ENCODE peak calls at places on chromosomes 5 and 9, in ten cellular contexts. One of them, this sample, is unnamed.

GRCh38 chr9:81183763-81184162 is 505.6 kb downstream of the TLE1 start:
- DNase-seq in CD8-positive, alpha-beta T cell: no peak
- DNase-seq in esophagus squamous epithelium: no peak
- DNase-seq in A549: no peak
- DNase-seq in tibial artery: no peak
- DNase-seq in PC-3: peak; percentile 20
- DNase-seq in prostate gland: no peak
- DNase-seq in mammary epithelial cell: no peak
- DNase-seq in fibroblast of mammary gland: no peak
- DNase-seq in cardiac fibroblast: peak; percentile 57
- DNase-seq in this sample: no peak

GRCh38 chr9:35756275-35756742 is 2.2 kb upstream of the MSMP start:
- DNase-seq in tibial artery: no peak
- DNase-seq in A549: no peak
- DNase-seq in CD8-positive, alpha-beta T cell: peak; percentile 63
- DNase-seq in esophagus squamous epithelium: no peak
- DNase-seq in fibroblast of mammary gland: peak; percentile 18
- DNase-seq in mammary epithelial cell: no peak
- DNase-seq in PC-3: peak; percentile 43
- DNase-seq in prostate gland: peak; percentile 50
- DNase-seq in cardiac fibroblast: peak; percentile 35
- DNase-seq in this sample: peak; percentile 68

GRCh38 chr9:79129865-79130480 is 441.8 kb upstream of the TLE4 start:
- DNase-seq in fibroblast of mammary gland: peak; percentile 50
- DNase-seq in tibial artery: no peak
- DNase-seq in mammary epithelial cell: peak; percentile 21
- DNase-seq in cardiac fibroblast: peak; percentile 66
- DNase-seq in CD8-positive, alpha-beta T cell: no peak
- DNase-seq in esophagus squamous epithelium: no peak
- DNase-seq in A549: peak; percentile 61
- DNase-seq in prostate gland: peak; percentile 61
- DNase-seq in PC-3: peak; percentile 66
- DNase-seq in this sample: peak; percentile 72

GRCh38 chr5:74895906-74896305 is 29.7 kb upstream of the FAM169A start:
- DNase-seq in esophagus squamous epithelium: no peak
- DNase-seq in tibial artery: no peak
- DNase-seq in CD8-positive, alpha-beta T cell: no peak
- DNase-seq in prostate gland: peak; percentile 68
- DNase-seq in fibroblast of mammary gland: peak; percentile 80
- DNase-seq in mammary epithelial cell: peak; percentile 52
- DNase-seq in PC-3: peak; percentile 39
- DNase-seq in A549: peak; percentile 18
- DNase-seq in cardiac fibroblast: peak; percentile 20
- DNase-seq in this sample: peak; percentile 62

GRCh38 chr9:131436386-131436785 is 42.5 kb downstream of the PRRC2B start:
- DNase-seq in esophagus squamous epithelium: no peak
- DNase-seq in CD8-positive, alpha-beta T cell: no peak
- DNase-seq in prostate gland: no peak
- DNase-seq in PC-3: no peak
- DNase-seq in A549: no peak
- DNase-seq in fibroblast of mammary gland: no peak
- DNase-seq in cardiac fibroblast: peak; percentile 55
- DNase-seq in mammary epithelial cell: no peak
- DNase-seq in tibial artery: no peak
- DNase-seq in this sample: peak; percentile 81

GRCh38 chr5:14237313-14238086 is 94.4 kb downstream of the TRIO start:
- DNase-seq in prostate gland: no peak
- DNase-seq in CD8-positive, alpha-beta T cell: no peak
- DNase-seq in PC-3: no peak
- DNase-seq in esophagus squamous epithelium: no peak
- DNase-seq in fibroblast of mammary gland: no peak
- DNase-seq in mammary epithelial cell: no peak
- DNase-seq in A549: no peak
- DNase-seq in tibial artery: no peak
- DNase-seq in cardiac fibroblast: no peak
- DNase-seq in this sample: no peak

GRCh38 chr5:113452941-113453340 is 18.2 kb upstream of the TSSK1B start:
- DNase-seq in esophagus squamous epithelium: no peak
- DNase-seq in prostate gland: no peak
- DNase-seq in PC-3: no peak
- DNase-seq in tibial artery: no peak
- DNase-seq in fibroblast of mammary gland: no peak
- DNase-seq in A549: no peak
- DNase-seq in CD8-positive, alpha-beta T cell: no peak
- DNase-seq in cardiac fibroblast: no peak
- DNase-seq in mammary epithelial cell: no peak
- DNase-seq in this sample: no peak

GRCh38 chr5:2284678-2285077 is 402.0 kb upstream of the IRX4 start:
- DNase-seq in tibial artery: no peak
- DNase-seq in fibroblast of mammary gland: no peak
- DNase-seq in mammary epithelial cell: no peak
- DNase-seq in cardiac fibroblast: no peak
- DNase-seq in prostate gland: no peak
- DNase-seq in CD8-positive, alpha-beta T cell: no peak
- DNase-seq in PC-3: no peak
- DNase-seq in A549: no peak
- DNase-seq in esophagus squamous epithelium: no peak
- DNase-seq in this sample: no peak

GRCh38 chr5:149822310-149822709 is 92.2 kb downstream of the PPARGC1B start:
- DNase-seq in A549: no peak
- DNase-seq in cardiac fibroblast: no peak
- DNase-seq in prostate gland: no peak
- DNase-seq in CD8-positive, alpha-beta T cell: no peak
- DNase-seq in fibroblast of mammary gland: no peak
- DNase-seq in mammary epithelial cell: no peak
- DNase-seq in esophagus squamous epithelium: no peak
- DNase-seq in tibial artery: no peak
- DNase-seq in PC-3: no peak
- DNase-seq in this sample: no peak

GRCh38 chr5:149824851-149825250 is 94.7 kb downstream of the PPARGC1B start:
- DNase-seq in tibial artery: no peak
- DNase-seq in fibroblast of mammary gland: no peak
- DNase-seq in prostate gland: no peak
- DNase-seq in PC-3: no peak
- DNase-seq in cardiac fibroblast: no peak
- DNase-seq in mammary epithelial cell: no peak
- DNase-seq in CD8-positive, alpha-beta T cell: no peak
- DNase-seq in esophagus squamous epithelium: no peak
- DNase-seq in A549: no peak
- DNase-seq in this sample: no peak

GRCh38 chr5:149824115-149824514 is 94.0 kb downstream of the PPARGC1B start:
- DNase-seq in PC-3: no peak
- DNase-seq in CD8-positive, alpha-beta T cell: no peak
- DNase-seq in prostate gland: no peak
- DNase-seq in tibial artery: no peak
- DNase-seq in A549: no peak
- DNase-seq in esophagus squamous epithelium: no peak
- DNase-seq in mammary epithelial cell: no peak
- DNase-seq in cardiac fibroblast: no peak
- DNase-seq in fibroblast of mammary gland: no peak
- DNase-seq in this sample: no peak

GRCh38 chr5:149820536-149821503 is 90.7 kb downstream of the PPARGC1B start:
- DNase-seq in cardiac fibroblast: no peak
- DNase-seq in A549: no peak
- DNase-seq in tibial artery: no peak
- DNase-seq in fibroblast of mammary gland: no peak
- DNase-seq in esophagus squamous epithelium: no peak
- DNase-seq in mammary epithelial cell: no peak
- DNase-seq in prostate gland: no peak
- DNase-seq in PC-3: no peak
- DNase-seq in CD8-positive, alpha-beta T cell: no peak
- DNase-seq in this sample: peak; percentile 21

GRCh38 chr5:149823350-149823749 is 93.2 kb downstream of the PPARGC1B start:
- DNase-seq in A549: no peak
- DNase-seq in tibial artery: no peak
- DNase-seq in prostate gland: no peak
- DNase-seq in cardiac fibroblast: no peak
- DNase-seq in CD8-positive, alpha-beta T cell: no peak
- DNase-seq in esophagus squamous epithelium: no peak
- DNase-seq in PC-3: no peak
- DNase-seq in mammary epithelial cell: no peak
- DNase-seq in fibroblast of mammary gland: no peak
- DNase-seq in this sample: no peak
- H3K4me3 ChIP-seq in A549: no peak overlapping the region
- H3K4me3 ChIP-seq in tibial artery: no peak overlapping the region
- H3K4me3 ChIP-seq in prostate gland: no peak overlapping the region
- H3K4me3 ChIP-seq in cardiac fibroblast: no peak overlapping the region
- H3K4me3 ChIP-seq in CD8-positive, alpha-beta T cell: no peak overlapping the region
- H3K4me3 ChIP-seq in esophagus squamous epithelium: no peak overlapping the region
- H3K4me3 ChIP-seq in PC-3: no peak overlapping the region
- H3K4me3 ChIP-seq in mammary epithelial cell: no peak overlapping the region
- H3K4me3 ChIP-seq in fibroblast of mammary gland: no peak overlapping the region
- H3K4me3 ChIP-seq in this sample: no peak overlapping the region

GRCh38 chr9:94642526-94642925 is 3.2 kb upstream of the FBP1 start:
- DNase-seq in mammary epithelial cell: no peak
- DNase-seq in tibial artery: no peak
- DNase-seq in CD8-positive, alpha-beta T cell: no peak
- DNase-seq in prostate gland: no peak
- DNase-seq in esophagus squamous epithelium: no peak
- DNase-seq in A549: no peak
- DNase-seq in fibroblast of mammary gland: no peak
- DNase-seq in cardiac fibroblast: no peak
- DNase-seq in PC-3: no peak
- DNase-seq in this sample: no peak

GRCh38 chr9:94639045-94639995 is at the start of gene FBP1:
- DNase-seq in fibroblast of mammary gland: no peak
- DNase-seq in A549: no peak
- DNase-seq in mammary epithelial cell: no peak
- DNase-seq in prostate gland: no peak
- DNase-seq in esophagus squamous epithelium: no peak
- DNase-seq in cardiac fibroblast: peak; percentile 7
- DNase-seq in tibial artery: peak; percentile 51
- DNase-seq in CD8-positive, alpha-beta T cell: peak; percentile 31
- DNase-seq in PC-3: peak; percentile 39
- DNase-seq in this sample: peak; percentile 85

GRCh38 chr9:94643176-94643575 is 3.9 kb upstream of the FBP1 start:
- DNase-seq in mammary epithelial cell: no peak
- DNase-seq in esophagus squamous epithelium: no peak
- DNase-seq in prostate gland: no peak
- DNase-seq in A549: no peak
- DNase-seq in CD8-positive, alpha-beta T cell: no peak
- DNase-seq in PC-3: no peak
- DNase-seq in tibial artery: no peak
- DNase-seq in fibroblast of mammary gland: no peak
- DNase-seq in cardiac fibroblast: no peak
- DNase-seq in this sample: peak; percentile 42

GRCh38 chr9:94638335-94639044 is 828 bp downstream of the FBP1 start:
- DNase-seq in mammary epithelial cell: no peak
- DNase-seq in esophagus squamous epithelium: no peak
- DNase-seq in CD8-positive, alpha-beta T cell: no peak
- DNase-seq in tibial artery: no peak
- DNase-seq in prostate gland: no peak
- DNase-seq in fibroblast of mammary gland: no peak
- DNase-seq in cardiac fibroblast: no peak
- DNase-seq in PC-3: no peak
- DNase-seq in A549: no peak
- DNase-seq in this sample: no peak

DNA sequence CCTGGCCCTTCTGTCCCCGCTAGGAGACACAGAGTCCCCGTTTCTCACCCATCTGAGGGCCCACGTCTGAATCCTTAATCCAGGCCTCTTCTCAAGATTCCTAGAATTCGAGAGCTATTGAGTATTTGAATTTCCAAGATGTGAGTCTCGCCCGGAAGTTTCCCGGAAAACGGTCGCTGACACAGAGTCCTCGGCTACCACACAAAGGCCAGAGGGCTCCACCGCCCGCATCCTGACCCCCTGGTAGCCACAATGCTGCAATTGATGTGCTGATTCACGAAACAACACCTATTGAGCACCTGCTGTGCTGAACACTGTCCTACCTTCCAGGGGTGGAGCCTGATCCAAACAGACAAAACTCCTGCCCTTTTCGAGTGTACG is 668 bp upstream of the FBP1 start:
- DNase-seq in mammary epithelial cell: no peak
- DNase-seq in A549: no peak
- DNase-seq in tibial artery: no peak
- DNase-seq in cardiac fibroblast: no peak
- DNase-seq in CD8-positive, alpha-beta T cell: no peak
- DNase-seq in PC-3: peak; percentile 55
- DNase-seq in prostate gland: no peak
- DNase-seq in fibroblast of mammary gland: no peak
- DNase-seq in esophagus squamous epithelium: no peak
- DNase-seq in this sample: peak; percentile 66
- H3K4me3 ChIP-seq in mammary epithelial cell: no peak overlapping the region
- H3K4me3 ChIP-seq in A549: no peak overlapping the region
- H3K4me3 ChIP-seq in tibial artery: peak overlapping the region; percentile 59
- H3K4me3 ChIP-seq in cardiac fibroblast: no peak overlapping the region
- H3K4me3 ChIP-seq in CD8-positive, alpha-beta T cell: peak overlapping the region; percentile 79
- H3K4me3 ChIP-seq in PC-3: peak overlapping the region; percentile 79
- H3K4me3 ChIP-seq in prostate gland: no peak overlapping the region
- H3K4me3 ChIP-seq in fibroblast of mammary gland: no peak overlapping the region
- H3K4me3 ChIP-seq in esophagus squamous epithelium: peak overlapping the region; percentile 50
- H3K4me3 ChIP-seq in this sample: no peak overlapping the region

GRCh38 chr5:119289413-119289812 is 66.4 kb upstream of the TNFAIP8 start:
- DNase-seq in prostate gland: no peak
- DNase-seq in CD8-positive, alpha-beta T cell: no peak
- DNase-seq in tibial artery: no peak
- DNase-seq in PC-3: no peak
- DNase-seq in mammary epithelial cell: no peak
- DNase-seq in esophagus squamous epithelium: no peak
- DNase-seq in fibroblast of mammary gland: no peak
- DNase-seq in cardiac fibroblast: no peak
- DNase-seq in A549: no peak
- DNase-seq in this sample: no peak

GRCh38 chr5:119290607-119291006 is 65.2 kb upstream of the TNFAIP8 start:
- DNase-seq in PC-3: no peak
- DNase-seq in fibroblast of mammary gland: no peak
- DNase-seq in esophagus squamous epithelium: no peak
- DNase-seq in tibial artery: no peak
- DNase-seq in A549: no peak
- DNase-seq in CD8-positive, alpha-beta T cell: no peak
- DNase-seq in cardiac fibroblast: no peak
- DNase-seq in mammary epithelial cell: no peak
- DNase-seq in prostate gland: no peak
- DNase-seq in this sample: no peak

GRCh38 chr5:119291056-119291455 is 64.8 kb upstream of the TNFAIP8 start:
- DNase-seq in esophagus squamous epithelium: no peak
- DNase-seq in mammary epithelial cell: no peak
- DNase-seq in fibroblast of mammary gland: no peak
- DNase-seq in cardiac fibroblast: no peak
- DNase-seq in CD8-positive, alpha-beta T cell: no peak
- DNase-seq in prostate gland: no peak
- DNase-seq in PC-3: no peak
- DNase-seq in tibial artery: no peak
- DNase-seq in A549: no peak
- DNase-seq in this sample: no peak

GRCh38 chr5:119288364-119289047 is 67.3 kb upstream of the TNFAIP8 start:
- DNase-seq in cardiac fibroblast: no peak
- DNase-seq in esophagus squamous epithelium: no peak
- DNase-seq in CD8-positive, alpha-beta T cell: no peak
- DNase-seq in A549: no peak
- DNase-seq in mammary epithelial cell: peak; percentile 54
- DNase-seq in tibial artery: no peak
- DNase-seq in prostate gland: no peak
- DNase-seq in PC-3: peak; percentile 59
- DNase-seq in fibroblast of mammary gland: no peak
- DNase-seq in this sample: no peak

GRCh38 chr5:119290161-119290569 is 65.7 kb upstream of the TNFAIP8 start:
- DNase-seq in cardiac fibroblast: peak; percentile 72
- DNase-seq in mammary epithelial cell: no peak
- DNase-seq in A549: no peak
- DNase-seq in CD8-positive, alpha-beta T cell: no peak
- DNase-seq in prostate gland: no peak
- DNase-seq in fibroblast of mammary gland: no peak
- DNase-seq in tibial artery: no peak
- DNase-seq in esophagus squamous epithelium: no peak
- DNase-seq in PC-3: no peak
- DNase-seq in this sample: no peak
- H3K4me3 ChIP-seq in cardiac fibroblast: no peak overlapping the region
- H3K4me3 ChIP-seq in mammary epithelial cell: no peak overlapping the region
- H3K4me3 ChIP-seq in A549: no peak overlapping the region
- H3K4me3 ChIP-seq in CD8-positive, alpha-beta T cell: peak overlapping the region; percentile 9
- H3K4me3 ChIP-seq in prostate gland: no peak overlapping the region
- H3K4me3 ChIP-seq in fibroblast of mammary gland: no peak overlapping the region
- H3K4me3 ChIP-seq in tibial artery: no peak overlapping the region
- H3K4me3 ChIP-seq in esophagus squamous epithelium: no peak overlapping the region
- H3K4me3 ChIP-seq in PC-3: no peak overlapping the region
- H3K4me3 ChIP-seq in this sample: no peak overlapping the region

DNA sequence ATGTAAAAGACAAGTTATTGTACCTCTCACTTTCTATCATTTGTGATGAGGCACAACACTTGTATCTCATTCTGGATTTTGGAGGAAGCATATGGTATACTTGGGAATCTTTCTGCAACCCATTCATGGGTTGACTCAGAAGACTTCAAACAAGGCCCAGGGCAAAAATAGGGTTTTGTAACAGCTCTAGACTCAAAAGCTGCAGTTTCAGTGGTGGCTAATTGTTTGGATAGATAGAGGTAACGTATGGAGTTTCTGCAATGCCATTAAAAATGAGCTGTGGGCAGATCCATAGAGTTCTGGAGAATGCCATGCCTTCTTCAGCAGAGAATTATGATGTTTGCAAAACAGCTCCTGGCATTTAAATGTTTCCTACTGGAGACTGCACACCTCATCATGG is 279.6 kb upstream of the VLDLR start:
- DNase-seq in tibial artery: no peak
- DNase-seq in cardiac fibroblast: no peak
- DNase-seq in CD8-positive, alpha-beta T cell: no peak
- DNase-seq in prostate gland: no peak
- DNase-seq in A549: no peak
- DNase-seq in esophagus squamous epithelium: no peak
- DNase-seq in mammary epithelial cell: no peak
- DNase-seq in fibroblast of mammary gland: no peak
- DNase-seq in PC-3: no peak
- DNase-seq in this sample: no peak
- H3K4me3 ChIP-seq in tibial artery: no peak overlapping the region
- H3K4me3 ChIP-seq in cardiac fibroblast: no peak overlapping the region
- H3K4me3 ChIP-seq in CD8-positive, alpha-beta T cell: no peak overlapping the region
- H3K4me3 ChIP-seq in prostate gland: no peak overlapping the region
- H3K4me3 ChIP-seq in A549: no peak overlapping the region
- H3K4me3 ChIP-seq in esophagus squamous epithelium: no peak overlapping the region
- H3K4me3 ChIP-seq in mammary epithelial cell: no peak overlapping the region
- H3K4me3 ChIP-seq in fibroblast of mammary gland: no peak overlapping the region
- H3K4me3 ChIP-seq in PC-3: no peak overlapping the region
- H3K4me3 ChIP-seq in this sample: no peak overlapping the region